ENCODE peak calls at places on chromosomes 13 and 19, in six cellular contexts. X is AG09319; D is transverse colon; C is stomach; T is CD4-positive, alpha-beta T cell; L is IMR-90. V is an unnamed sample.

GRCh38 chr13:85413664-85414063 is 385.6 kb downstream of the SLITRK6 start:
- DNase-seq in X (no peak), D (no peak), C (no peak), T (no peak), L (no peak), V (no peak)

GRCh38 chr13:114179087-114179658 is at the start of gene CFAP97D2:
- DNase-seq in X (no peak), D (no peak), C (no peak), T (no peak), L (no peak), V (no peak)

GRCh38 chr13:44921931-44922758 is 67.1 kb downstream of the NUFIP1 start:
- DNase-seq in X (peak), D (peak), C (peak), T (no peak), L (peak), V (peak)

GRCh38 chr19:3178377-3178972 is at the start of gene S1PR4:
- DNase-seq in X (no peak), D (peak), C (no peak), T (peak), L (no peak), V (no peak)

GRCh38 chr19:39845621-39846175 is 481 bp downstream of the FBL start:
- DNase-seq in X (peak), D (no peak), C (no peak), T (no peak), L (no peak), V (peak)

GRCh38 chr19:7230826-7231225 is 63.4 kb downstream of the INSR start:
- DNase-seq in X (no peak), D (no peak), C (peak), T (no peak), L (no peak), V (no peak)

GRCh38 chr13:89267734-89268133 is 1596.6 kb downstream of the SLITRK5 start:
- DNase-seq in X (no peak), D (no peak), C (no peak), T (no peak), L (no peak), V (peak)

GRCh38 chr13:33761744-33762143 is 56.2 kb upstream of the RFC3 start:
- DNase-seq in X (no peak), D (no peak), C (no peak), T (no peak), L (no peak), V (peak)

GRCh38 chr13:23678768-23679167 is 108.6 kb downstream of the TNFRSF19 start:
- DNase-seq in X (no peak), D (no peak), C (no peak), T (no peak), L (no peak), V (peak)

GRCh38 chr19:49153167-49153809 is 1.9 kb downstream of the HRC start:
- DNase-seq in X (no peak), D (no peak), C (no peak), T (no peak), L (no peak), V (no peak)

GRCh38 chr13:39326471-39326870 is 276.5 kb downstream of the LHFPL6 start:
- DNase-seq in X (peak), D (no peak), C (no peak), T (no peak), L (no peak), V (peak)

GRCh38 chr19:35549174-35549788 is 3.9 kb downstream of the TMEM147 start:
- DNase-seq in X (peak), D (peak), C (peak), T (peak), L (peak), V (peak)

GRCh38 chr13:80649274-80649673 is 308.3 kb upstream of the SPRY2 start:
- DNase-seq in X (no peak), D (no peak), C (no peak), T (no peak), L (no peak), V (no peak)

GRCh38 chr13:32838985-32839384 is 177.2 kb upstream of the KL start:
- DNase-seq in X (no peak), D (no peak), C (peak), T (no peak), L (peak), V (peak)

GRCh38 chr13:23391752-23392151 is 41.8 kb downstream of the SACS start:
- DNase-seq in X (no peak), D (no peak), C (no peak), T (no peak), L (peak), V (no peak)

GRCh38 chr13:66492479-66492878 is 737.7 kb downstream of the PCDH9 start:
- DNase-seq in X (no peak), D (no peak), C (no peak), T (no peak), L (no peak), V (no peak)
- TF ChIP-seq CTCF in X (no peak), D (no peak), C (no peak), T (no peak), L (no peak), V (peak)

GRCh38 chr13:110923777-110924638 is 9.1 kb upstream of the ANKRD10 start:
- DNase-seq in X (no peak), D (no peak), C (no peak), T (no peak), L (no peak), V (no peak)

GRCh38 chr13:110924639-110924934 is 9.7 kb upstream of the ANKRD10 start:
- DNase-seq in X (no peak), D (no peak), C (no peak), T (no peak), L (no peak), V (no peak)

GRCh38 chr13:110923086-110923485 is 8.2 kb upstream of the ANKRD10 start:
- DNase-seq in X (no peak), D (no peak), C (no peak), T (no peak), L (no peak), V (no peak)

GRCh38 chr13:110922506-110922905 is 7.6 kb upstream of the ANKRD10 start:
- DNase-seq in X (no peak), D (no peak), C (no peak), T (no peak), L (no peak), V (no peak)

GRCh38 chr13:110925023-110925608 is 10.2 kb upstream of the ANKRD10 start:
- DNase-seq in X (no peak), D (no peak), C (no peak), T (no peak), L (no peak), V (peak)
- TF ChIP-seq CTCF in X (no peak), D (no peak), C (no peak), T (no peak), L (peak), V (no peak)

DNA sequence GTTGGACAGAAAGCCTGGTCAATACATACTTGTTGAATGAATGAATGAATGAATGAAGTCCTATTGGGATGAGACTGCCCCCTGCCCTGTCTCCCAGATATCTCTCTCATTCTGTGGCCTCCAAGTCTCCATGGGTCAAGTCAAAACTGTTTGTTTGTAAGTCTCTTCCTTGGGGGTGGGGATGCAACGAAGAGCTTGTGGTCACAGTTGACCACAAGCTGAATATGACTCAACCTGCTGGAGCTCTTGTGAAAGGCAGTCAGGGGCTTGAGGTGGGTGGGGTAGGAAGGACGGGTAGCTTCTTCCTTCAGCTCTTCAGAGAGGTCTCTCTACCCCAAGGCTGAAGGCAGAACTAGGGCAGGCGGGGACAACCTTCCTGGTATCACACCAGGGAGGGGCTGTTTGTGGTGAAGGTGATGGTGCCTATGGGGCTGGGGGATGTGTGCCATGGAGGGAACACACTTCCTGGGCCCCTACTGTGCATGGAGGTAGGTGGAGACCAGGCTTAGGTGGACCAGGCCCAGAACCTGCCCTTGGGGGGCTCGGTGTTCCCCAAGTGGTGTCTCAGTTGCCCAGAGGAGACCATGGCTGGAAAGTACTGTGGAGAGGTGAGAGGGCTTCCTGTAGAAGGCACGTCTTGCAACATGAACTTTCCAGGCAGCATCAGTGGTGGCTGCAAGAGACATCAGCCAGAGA is 8.0 kb downstream of the MYO1F start:
- DNase-seq in X (peak), D (peak), C (peak), T (peak), L (peak), V (peak)
- TF ChIP-seq CTCF in X (no peak), D (no peak), C (no peak), T (no peak), L (no peak), V (no peak)

DNA sequence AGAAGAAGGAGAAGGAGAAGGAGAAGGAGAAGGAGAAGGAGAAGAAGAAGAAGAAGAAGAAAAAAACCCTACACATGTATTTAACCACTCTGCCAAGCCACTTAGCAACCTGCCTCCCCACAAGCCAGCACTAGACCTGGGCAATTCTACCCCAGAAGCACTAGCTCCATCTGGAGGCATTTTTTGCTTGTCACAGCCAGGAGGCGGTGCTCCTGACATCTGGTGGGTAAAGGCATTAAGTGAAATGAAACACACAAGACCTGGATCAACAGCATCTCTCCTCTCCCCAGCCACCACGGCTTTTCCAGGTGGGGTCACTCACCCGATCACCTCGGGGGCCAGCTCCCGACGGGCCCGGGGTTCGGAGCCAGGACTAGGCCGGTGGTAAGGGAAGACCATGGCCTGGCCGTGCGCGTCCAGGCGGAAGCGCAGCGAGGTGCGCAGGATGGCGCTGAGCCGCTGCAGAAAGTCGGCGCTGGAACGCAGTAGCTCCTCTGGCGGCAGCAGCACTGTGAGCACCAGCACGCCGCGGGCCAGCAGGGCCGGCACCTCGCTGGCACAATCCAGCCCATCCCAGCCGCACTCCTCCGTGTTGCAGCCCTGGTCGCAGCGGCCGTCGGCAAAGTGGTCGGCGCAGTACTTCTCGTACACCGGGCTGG is 26.9 kb downstream of the NOTCH3 start:
- DNase-seq in X (no peak), D (no peak), C (no peak), T (no peak), L (no peak), V (peak)
- TF ChIP-seq CTCF in X (peak), D (no peak), C (no peak), T (no peak), L (peak), V (peak)

GRCh38 chr19:32651729-32652140 is 23.2 kb downstream of the ANKRD27 start:
- DNase-seq in X (no peak), D (peak), C (peak), T (no peak), L (peak), V (peak)
- TF ChIP-seq CTCF in X (no peak), D (no peak), C (no peak), T (no peak), L (no peak), V (peak)

GRCh38 chr19:56189785-56190184 is 7.8 kb downstream of the ZSCAN5B start:
- DNase-seq in X (no peak), D (no peak), C (no peak), T (no peak), L (no peak), V (no peak)
- TF ChIP-seq CTCF in X (no peak), D (no peak), C (no peak), T (no peak), L (no peak), V (no peak)

GRCh38 chr19:10112895-10113591 is 1.6 kb downstream of the P2RY11 start:
- DNase-seq in X (no peak), D (peak), C (peak), T (peak), L (no peak), V (peak)
- TF ChIP-seq CTCF in X (peak), D (peak), C (no peak), T (peak), L (peak), V (peak)

GRCh38 chr19:50549059-50549926 is 18.9 kb downstream of the LRRC4B start:
- DNase-seq in X (no peak), D (no peak), C (no peak), T (no peak), L (no peak), V (no peak)

GRCh38 chr19:50548191-50549058 is 19.8 kb downstream of the LRRC4B start:
- DNase-seq in X (no peak), D (no peak), C (no peak), T (no peak), L (no peak), V (no peak)

GRCh38 chr19:50549927-50550593 is 18.2 kb downstream of the LRRC4B start:
- DNase-seq in X (no peak), D (no peak), C (no peak), T (no peak), L (no peak), V (no peak)

GRCh38 chr19:50546527-50547221 is 21.6 kb downstream of the LRRC4B start:
- DNase-seq in X (no peak), D (no peak), C (no peak), T (no peak), L (no peak), V (no peak)

GRCh38 chr19:50547385-50548190 is 20.6 kb downstream of the LRRC4B start:
- DNase-seq in X (no peak), D (no peak), C (no peak), T (no peak), L (no peak), V (no peak)
- TF ChIP-seq CTCF in X (no peak), D (no peak), C (no peak), T (no peak), L (no peak), V (no peak)

V was measured in choroid plexus epithelial cell.